ENCODE peak calls at places on chromosomes 2 and 18, in four cellular contexts. G is OCI-LY7, J is endothelial cell, O is GM12865. B is an unnamed sample.

GRCh38 chr18:10604178-10604577 is 78.4 kb downstream of the NAPG start:
- DNase-seq in G (peak; percentile 19), J (no peak), O (peak; percentile 54), B (no peak)

GRCh38 chr2:197894751-197895274 is 90.4 kb downstream of the PLCL1 start:
- DNase-seq in O (no peak), J (no peak), G (no peak), B (no peak)

GRCh38 chr18:48409591-48410094 is 460 bp upstream of the ZBTB7C start:
- DNase-seq in O (no peak), G (no peak), J (peak; percentile 25), B (peak; percentile 42)

GRCh38 chr2:88600038-88600465 is 27.2 kb downstream of the EIF2AK3 start:
- DNase-seq in G (peak; percentile 87), O (peak; percentile 95), J (peak; percentile 15), B (peak; percentile 93)

GRCh38 chr2:217672472-217672871 is 330.3 kb downstream of the TNS1 start:
- DNase-seq in G (no peak), J (no peak), O (no peak), B (no peak)

GRCh38 chr2:213959589-213959988 is 451.3 kb upstream of the VWC2L start:
- DNase-seq in J (no peak), G (peak; percentile 21), O (peak; percentile 5), B (no peak)

GRCh38 chr18:25832008-25832604 is 258.3 kb downstream of the SS18 start:
- DNase-seq in G (peak; percentile 55), J (peak; percentile 80), O (peak; percentile 47), B (peak; percentile 59)

GRCh38 chr18:37322497-37323035 is 243.0 kb downstream of the CELF4 start:
- DNase-seq in O (peak; percentile 42), G (peak; percentile 28), J (peak; percentile 68), B (peak; percentile 61)

GRCh38 chr2:27102329-27102728 is 15.8 kb downstream of the KHK start:
- DNase-seq in J (no peak), G (no peak), O (no peak), B (no peak)

GRCh38 chr2:78967294-78967693 is 58.2 kb upstream of the REG3G start:
- DNase-seq in O (no peak), J (no peak), G (no peak), B (no peak)

DNA sequence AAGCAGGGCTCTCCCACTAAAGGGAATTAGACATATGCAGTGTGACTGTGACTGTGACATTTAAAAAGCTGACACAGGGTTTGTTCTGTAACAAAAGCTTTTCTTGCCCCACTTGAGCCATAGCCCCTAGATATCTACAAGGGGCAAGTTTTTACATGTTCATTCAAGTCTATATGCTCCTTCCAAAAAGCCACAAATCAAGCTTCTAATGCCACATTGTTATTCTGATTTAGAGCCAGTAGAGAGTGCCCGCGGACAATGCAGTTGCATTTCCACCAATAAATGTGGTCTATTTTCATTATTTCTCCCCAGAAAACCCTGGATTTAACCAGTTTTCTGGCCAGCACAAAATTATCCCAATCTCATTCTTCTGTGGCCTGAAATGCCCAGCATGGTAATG is 9.9 kb downstream of the ARHGAP25 start:
- DNase-seq in G (no peak), J (no peak), O (no peak), B (peak; percentile 8)
- TF ChIP-seq CTCF in G (no peak), J (no peak), O (no peak), B (no peak)

GRCh38 chr2:112958428-112959108 is 19.2 kb upstream of the IL36G start:
- DNase-seq in G (peak; percentile 63), J (peak; percentile 40), O (peak; percentile 68), B (peak; percentile 83)

GRCh38 chr2:112960230-112960825 is 17.5 kb upstream of the IL36G start:
- DNase-seq in O (no peak), J (no peak), G (no peak), B (no peak)

GRCh38 chr2:112957511-112957910 is 20.3 kb upstream of the IL36G start:
- DNase-seq in G (no peak), O (no peak), J (no peak), B (no peak)

GRCh38 chr2:112962308-112963175 is 15.3 kb upstream of the IL36G start:
- DNase-seq in O (peak; percentile 17), J (no peak), G (no peak), B (no peak)

DNA sequence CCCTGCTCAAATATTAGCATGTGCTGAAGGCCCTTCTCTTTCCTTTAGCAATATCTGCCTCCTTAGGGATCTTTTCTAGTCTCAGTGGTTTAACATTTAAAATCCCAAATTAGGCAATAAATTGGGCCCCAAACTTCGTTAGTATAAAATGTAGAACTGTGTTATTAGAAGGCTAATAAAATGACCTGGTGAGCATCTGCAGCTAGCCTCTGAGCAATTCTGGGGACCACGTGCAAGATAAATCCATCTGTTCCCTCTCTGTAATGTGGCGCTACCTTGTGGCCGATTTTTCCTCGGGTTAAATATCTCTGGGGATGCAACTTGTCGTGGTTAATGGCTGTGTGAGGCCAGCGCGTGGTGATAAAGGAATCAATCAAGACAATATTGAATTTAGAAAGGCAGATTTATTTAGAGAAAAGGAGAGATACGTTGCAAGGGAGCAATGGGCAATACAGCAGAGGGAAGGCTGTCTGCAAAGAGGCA is 18.7 kb upstream of the IL36G start:
- DNase-seq in O (no peak), J (peak; percentile 9), G (no peak), B (no peak)
- TF ChIP-seq CTCF in O (no peak), J (peak; percentile 18), G (peak; percentile 63), B (no peak)

GRCh38 chr2:10260130-10260529 is 42.6 kb upstream of the HPCAL1 start:
- DNase-seq in J (no peak), O (no peak), G (no peak), B (no peak)
- TF ChIP-seq CTCF in J (no peak), O (no peak), G (no peak), B (peak; percentile 4)

DNA sequence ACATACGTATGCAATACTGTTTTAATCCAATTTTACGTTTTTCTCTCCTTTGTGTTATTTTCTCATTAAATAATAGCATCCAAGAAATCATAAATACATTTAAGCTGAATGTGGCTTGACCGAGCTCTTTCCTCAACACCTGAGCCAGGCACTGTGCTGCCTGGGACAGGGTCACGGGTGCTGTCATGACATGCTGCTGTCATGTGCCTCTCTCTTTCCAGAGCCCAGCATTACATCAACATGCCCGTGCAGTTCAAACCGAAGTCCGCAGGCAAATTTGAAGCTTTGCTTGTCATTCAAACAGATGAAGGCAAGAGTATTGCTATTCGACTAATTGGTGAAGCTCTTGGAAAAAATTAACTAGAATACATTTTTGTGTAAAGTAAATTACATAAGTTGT is 94.1 kb upstream of the LDLRAD4 start:
- DNase-seq in J (no peak), G (no peak), O (no peak), B (no peak)
- TF ChIP-seq CTCF in J (no peak), G (no peak), O (no peak), B (no peak)

GRCh38 chr2:85597241-85597640 is 1.7 kb downstream of the RNF181 start:
- DNase-seq in G (no peak), O (no peak), J (no peak), B (no peak)
- TF ChIP-seq CTCF in G (no peak), O (no peak), J (no peak), B (no peak)

DNA sequence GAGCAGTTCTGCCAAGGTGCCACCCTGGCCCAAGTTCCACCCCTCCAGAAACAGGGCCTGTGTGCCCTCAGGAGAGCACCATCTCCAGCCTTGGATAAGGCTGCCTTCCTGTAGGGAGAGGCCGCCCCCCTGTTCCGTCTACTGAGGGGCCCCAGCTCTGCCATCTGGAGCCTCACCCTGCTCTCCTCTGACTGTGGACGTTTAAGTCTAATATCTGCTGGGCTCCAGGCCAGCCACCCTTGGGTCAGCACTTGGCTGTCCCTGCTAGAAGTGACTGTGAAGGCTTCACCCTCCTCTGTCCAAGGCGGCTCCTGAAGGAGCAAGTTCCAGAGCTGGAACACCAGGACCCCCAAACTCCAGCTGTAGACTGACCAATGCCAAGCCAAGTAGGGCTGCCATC is 26.3 kb downstream of the RHOB start:
- DNase-seq in O (no peak), J (no peak), G (no peak), B (no peak)
- TF ChIP-seq CTCF in O (no peak), J (no peak), G (no peak), B (no peak)

GRCh38 chr2:117704818-117705217 is 109.7 kb upstream of the DDX18 start:
- DNase-seq in J (no peak), O (no peak), G (no peak), B (no peak)
- TF ChIP-seq CTCF in J (no peak), O (no peak), G (no peak), B (no peak)